ENCODE peak calls at places on chromosome X, in six cellular contexts. M is mucosa of descending colon, B is RWPE2, S is tibial nerve, X is ovary, R is foreskin fibroblast. D is an unnamed sample.

GRCh38 chrX:69016220-69016941 is 148.9 kb downstream of the PJA1 start:
- DNase-seq in M (no peak), B (no peak), S (no peak), X (no peak), R (no peak), D (no peak)

GRCh38 chrX:13432376-13432775 is 112.5 kb upstream of the ATXN3L start:
- DNase-seq in M (no peak), B (no peak), S (peak; percentile 12), X (peak; percentile 22), R (peak; percentile 91), D (no peak)

GRCh38 chrX:14591976-14592375 is 62.6 kb downstream of the GLRA2 start:
- DNase-seq in M (no peak), B (no peak), S (no peak), X (no peak), R (no peak), D (no peak)

GRCh38 chrX:68588653-68589371 is 58.7 kb upstream of the STARD8 start:
- DNase-seq in M (no peak), B (no peak), S (no peak), X (no peak), R (no peak), D (no peak)

GRCh38 chrX:115030635-115031034 is 13.2 kb upstream of the IL13RA2 start:
- DNase-seq in M (no peak), B (peak; percentile 58), S (no peak), X (no peak), R (no peak), D (no peak)

GRCh38 chrX:149010026-149010898 is 494.8 kb downstream of the IDS start:
- DNase-seq in M (no peak), B (no peak), S (no peak), X (no peak), R (no peak), D (no peak)

GRCh38 chrX:22135994-22136684 is 104.0 kb downstream of the PHEX start:
- DNase-seq in M (no peak), B (no peak), S (no peak), X (no peak), R (peak; percentile 63), D (peak; percentile 38)

GRCh38 chrX:66915893-66916292 is 277.0 kb upstream of the EDA2R start:
- DNase-seq in M (no peak), B (no peak), S (no peak), X (no peak), R (no peak), D (no peak)

GRCh38 chrX:39755152-39756032 is 342.4 kb downstream of the BCOR start:
- DNase-seq in M (peak; percentile 83), B (peak; percentile 87), S (peak; percentile 72), X (peak; percentile 69), R (peak; percentile 96), D (peak; percentile 49)

GRCh38 chrX:68177542-68177941 is 255.8 kb downstream of the OPHN1 start:
- DNase-seq in M (no peak), B (no peak), S (no peak), X (no peak), R (no peak), D (no peak)

GRCh38 chrX:136159615-136160025 is 12.3 kb downstream of the FHL1 start:
- DNase-seq in M (no peak), B (no peak), S (no peak), X (no peak), R (no peak), D (no peak)

GRCh38 chrX:47749185-47749967 is 87.3 kb upstream of the ZNF81 start:
- DNase-seq in M (no peak), B (no peak), S (no peak), X (peak; percentile 55), R (no peak), D (no peak)

GRCh38 chrX:102129473-102129872 is 4.0 kb downstream of the TCEAL2 start:
- DNase-seq in M (no peak), B (no peak), S (no peak), X (no peak), R (no peak), D (no peak)

GRCh38 chrX:51891821-51892551 is 1.4 kb upstream of the MAGED1 start:
- DNase-seq in M (no peak), B (no peak), S (peak; percentile 24), X (no peak), R (peak; percentile 83), D (no peak)

GRCh38 chrX:75957107-75957610 is 172.1 kb upstream of the MAGEE2 start:
- DNase-seq in M (no peak), B (no peak), S (no peak), X (no peak), R (no peak), D (no peak)

GRCh38 chrX:108671526-108671925 is 64.8 kb downstream of the IRS4 start:
- DNase-seq in M (no peak), B (no peak), S (no peak), X (no peak), R (no peak), D (no peak)

GRCh38 chrX:926991-927390 is 285.5 kb downstream of the CRLF2 start:
- DNase-seq in M (no peak), B (peak; percentile 11), S (no peak), X (no peak), R (no peak), D (no peak)

GRCh38 chrX:53321216-53321942 is 40.0 kb upstream of the IQSEC2 start:
- DNase-seq in M (no peak), B (no peak), S (no peak), X (no peak), R (no peak), D (no peak)

GRCh38 chrX:67545772-67546495 is 2.1 kb downstream of the AR start:
- DNase-seq in M (peak; percentile 45), B (no peak), S (no peak), X (peak; percentile 46), R (no peak), D (peak; percentile 40)

GRCh38 chrX:107894038-107894437 is 68.4 kb downstream of the MID2 start:
- DNase-seq in M (no peak), B (no peak), S (no peak), X (no peak), R (peak; percentile 12), D (peak; percentile 16)

GRCh38 chrX:1657367-1658082 is 42.7 kb downstream of the ASMT start:
- DNase-seq in M (peak; percentile 62), B (no peak), S (no peak), X (no peak), R (peak; percentile 11), D (peak; percentile 59)

GRCh38 chrX:136048446-136048845 is 63.2 kb downstream of the SLC9A6 start:
- DNase-seq in M (no peak), B (no peak), S (no peak), X (no peak), R (no peak), D (no peak)

GRCh38 chrX:30489323-30489722 is 88.2 kb downstream of the TASL start:
- DNase-seq in M (no peak), B (no peak), S (no peak), X (no peak), R (no peak), D (no peak)

GRCh38 chrX:125131146-125131545 is 188.5 kb upstream of the TEX13C start:
- DNase-seq in M (no peak), B (no peak), S (no peak), X (no peak), R (no peak), D (no peak)

GRCh38 chrX:39896951-39897740 is 200.6 kb downstream of the BCOR start:
- DNase-seq in M (no peak), B (no peak), S (no peak), X (peak; percentile 56), R (peak; percentile 66), D (peak; percentile 41)

GRCh38 chrX:119753639-119754257 is 4.6 kb upstream of the SOWAHD start:
- DNase-seq in M (no peak), B (no peak), S (no peak), X (no peak), R (no peak), D (no peak)

GRCh38 chrX:150148749-150149672 is 210.7 kb upstream of the EOLA2 start:
- DNase-seq in M (no peak), B (no peak), S (no peak), X (no peak), R (no peak), D (no peak)

GRCh38 chrX:15873566-15873965 is 19.0 kb upstream of the AP1S2 start:
- DNase-seq in M (no peak), B (no peak), S (no peak), X (no peak), R (no peak), D (no peak)

GRCh38 chrX:56782362-56782761 is 53.3 kb downstream of the NBDY start:
- DNase-seq in M (no peak), B (no peak), S (no peak), X (no peak), R (no peak), D (no peak)

GRCh38 chrX:8083276-8083675 is 87.8 kb downstream of the VCX2 start:
- DNase-seq in M (no peak), B (no peak), S (no peak), X (no peak), R (no peak), D (no peak)

DNA sequence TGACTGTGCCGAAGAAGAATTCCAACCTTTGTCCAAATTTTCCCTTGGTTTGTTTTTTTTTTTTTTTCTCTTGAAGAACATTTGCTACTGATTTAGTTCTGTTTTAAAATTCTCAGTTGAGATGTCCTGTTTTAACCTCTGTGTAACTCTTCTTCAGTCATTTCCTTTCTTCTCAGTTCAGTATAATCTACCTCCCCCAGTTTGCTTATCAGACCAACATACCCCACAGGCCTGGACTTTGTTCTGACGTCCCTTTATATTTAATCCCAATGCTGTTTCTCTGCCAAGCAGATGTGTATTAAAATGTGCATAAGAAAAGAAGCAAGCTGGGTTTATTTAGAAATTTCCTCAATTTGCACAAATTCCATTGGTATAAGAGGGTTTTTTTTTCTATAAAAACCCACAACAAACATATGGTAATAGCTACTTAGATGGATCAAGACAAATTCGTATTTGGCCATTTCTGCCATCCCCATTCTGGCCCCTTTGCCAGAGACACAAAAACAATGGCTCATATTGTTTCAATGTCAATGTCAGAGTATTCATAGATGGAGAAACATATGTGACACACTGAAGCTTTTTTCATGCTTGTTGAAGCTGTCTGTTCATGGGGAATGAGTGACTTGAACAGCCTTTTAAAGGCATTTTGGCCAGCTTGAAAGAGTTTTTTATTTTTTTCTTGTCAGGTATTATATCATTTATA is 24.5 kb downstream of the HCCS start:
- DNase-seq in M (no peak), B (no peak), S (no peak), X (no peak), R (no peak), D (no peak)
- TF ChIP-seq CTCF in M (no peak), B (no peak), S (no peak), X (no peak), R (no peak), D (no peak)

GRCh38 chrX:27132851-27133250 is 330.3 kb downstream of the PPP4R3C start:
- DNase-seq in M (no peak), B (no peak), S (no peak), X (no peak), R (no peak), D (no peak)
- TF ChIP-seq CTCF in M (no peak), B (no peak), S (no peak), X (no peak), R (no peak), D (no peak)

GRCh38 chrX:121307441-121307840 is 260.0 kb downstream of the GLUD2 start:
- DNase-seq in M (no peak), B (no peak), S (no peak), X (no peak), R (no peak), D (no peak)

GRCh38 chrX:121310820-121311219 is 263.4 kb downstream of the GLUD2 start:
- DNase-seq in M (no peak), B (no peak), S (no peak), X (no peak), R (no peak), D (no peak)

GRCh38 chrX:121308276-121308805 is 260.9 kb downstream of the GLUD2 start:
- DNase-seq in M (no peak), B (no peak), S (no peak), X (no peak), R (peak; percentile 69), D (peak; percentile 12)
- TF ChIP-seq CTCF in M (no peak), B (peak; percentile 39), S (peak; percentile 19), X (no peak), R (peak; percentile 46), D (peak; percentile 33)

GRCh38 chrX:153387987-153388721 is 13.0 kb downstream of the PNMA6E start:
- DNase-seq in M (no peak), B (no peak), S (no peak), X (no peak), R (no peak), D (no peak)
- TF ChIP-seq CTCF in M (no peak), B (no peak), S (no peak), X (no peak), R (no peak), D (no peak)